ENCODE peak calls at places on chromosome 18, in ten cellular contexts. X, R, I, Y, T, C, U, B, M and G are unnamed samples.

GRCh38 chr18:28036481-28036880 is 140.4 kb downstream of the CDH2 start:
- DNase-seq in B (no peak), X (no peak), U (no peak), M (no peak), Y (no peak), I (no peak), T (no peak), C (no peak), R (peak), G (no peak)

GRCh38 chr18:23765931-23766330 is 76.7 kb downstream of the LAMA3 start:
- DNase-seq in C (no peak), X (no peak), U (no peak), R (no peak), T (no peak), B (no peak), M (no peak), Y (no peak), I (no peak), G (no peak)

GRCh38 chr18:46406539-46406932 is 250.5 kb downstream of the LOXHD1 start:
- DNase-seq in Y (no peak), C (no peak), T (no peak), R (no peak), U (no peak), B (no peak), X (no peak), I (no peak), M (no peak), G (no peak)

GRCh38 chr18:31100598-31101147 is 1.5 kb downstream of the DSC2 start:
- DNase-seq in M (no peak), C (no peak), T (no peak), I (peak), R (peak), X (peak), Y (no peak), B (no peak), U (peak), G (no peak)

GRCh38 chr18:54881229-54881753 is 53.0 kb downstream of the RAB27B start:
- DNase-seq in M (no peak), T (peak), Y (no peak), I (no peak), C (no peak), X (no peak), R (no peak), B (no peak), U (no peak), G (no peak)

GRCh38 chr18:34911081-34911480 is 130.1 kb upstream of the MAPRE2 start:
- DNase-seq in X (no peak), I (no peak), M (no peak), B (no peak), R (no peak), C (no peak), T (no peak), Y (no peak), U (no peak), G (no peak)

GRCh38 chr18:58135806-58136331 is 91.8 kb downstream of the NEDD4L start:
- DNase-seq in R (peak), C (peak), Y (peak), B (peak), U (peak), I (no peak), T (peak), M (no peak), X (peak), G (no peak)

GRCh38 chr18:8854962-8855361 is 149.6 kb downstream of the MTCL1 start:
- DNase-seq in Y (no peak), X (no peak), T (no peak), R (no peak), B (no peak), I (no peak), C (no peak), M (no peak), U (no peak), G (no peak)

GRCh38 chr18:58239879-58240278 is 195.9 kb downstream of the NEDD4L start:
- DNase-seq in C (no peak), M (no peak), U (no peak), T (no peak), I (no peak), B (no peak), X (no peak), Y (no peak), R (no peak), G (no peak)

GRCh38 chr18:36578871-36579270 is 249.9 kb downstream of the TPGS2 start:
- DNase-seq in Y (no peak), B (no peak), M (no peak), I (no peak), C (no peak), R (no peak), X (no peak), U (no peak), T (no peak), G (no peak)

GRCh38 chr18:51025512-51025911 is 4.5 kb upstream of the SMAD4 start:
- DNase-seq in I (no peak), B (no peak), C (no peak), U (no peak), Y (no peak), T (no peak), M (no peak), R (no peak), X (no peak), G (no peak)

GRCh38 chr18:9627642-9628041 is 13.3 kb upstream of the PPP4R1 start:
- DNase-seq in X (no peak), U (no peak), B (no peak), R (no peak), Y (no peak), T (no peak), C (no peak), I (no peak), M (no peak), G (no peak)

GRCh38 chr18:66749030-66749429 is 145.1 kb upstream of the CDH19 start:
- DNase-seq in B (no peak), M (no peak), Y (no peak), X (no peak), R (peak), I (no peak), U (no peak), C (no peak), T (no peak), G (no peak)

GRCh38 chr18:44957440-44957839 is 276.8 kb downstream of the SETBP1 start:
- DNase-seq in C (no peak), U (no peak), Y (no peak), X (no peak), B (no peak), I (no peak), M (no peak), R (no peak), T (no peak), G (no peak)

GRCh38 chr18:44518091-44518490 is 162.6 kb upstream of the SETBP1 start:
- DNase-seq in I (no peak), C (no peak), M (no peak), T (no peak), Y (no peak), R (no peak), X (no peak), U (no peak), B (no peak), G (no peak)

GRCh38 chr18:47756364-47757016 is 174.0 kb downstream of the SMAD2 start:
- DNase-seq in U (peak), T (peak), C (peak), I (peak), B (peak), X (peak), R (peak), M (peak), Y (peak), G (peak)
- TF ChIP-seq CTCF in U (peak), T (peak), C (peak), I (peak), B (peak), X (peak), R (peak), M (peak), Y (peak), G (peak)

DNA sequence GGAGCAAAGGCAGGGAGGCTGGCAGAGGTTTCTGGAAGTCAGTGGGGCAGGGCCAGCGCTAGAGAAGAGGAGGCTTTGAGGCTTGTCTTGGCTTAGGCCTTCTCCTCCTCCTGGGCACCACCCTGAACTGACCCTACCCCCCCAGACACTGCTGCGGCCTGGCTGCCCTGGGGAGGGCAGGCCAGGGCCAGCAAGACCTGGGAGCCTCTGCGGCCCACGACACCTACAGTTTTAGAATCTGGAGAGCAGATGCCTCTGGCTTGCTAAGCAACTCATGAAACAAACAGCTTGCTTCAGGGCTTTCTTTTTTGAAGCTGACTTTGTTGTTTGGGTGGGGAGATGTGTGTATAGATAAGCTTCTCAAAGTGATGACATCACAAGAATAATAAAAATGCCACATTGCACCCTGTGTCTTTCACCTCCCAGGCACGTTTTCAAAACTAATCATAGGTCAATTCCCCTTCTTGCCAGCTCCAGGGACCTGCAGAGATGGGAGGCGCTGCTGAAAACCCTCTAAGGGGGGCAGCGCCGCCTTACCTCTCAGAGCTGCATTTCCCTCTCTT is 46.2 kb upstream of the SMAD7 start:
- DNase-seq in B (no peak), R (no peak), X (no peak), I (peak), Y (no peak), U (no peak), T (no peak), C (no peak), M (peak), G (no peak)
- TF ChIP-seq CTCF in B (no peak), R (peak), X (no peak), I (no peak), Y (no peak), U (no peak), T (no peak), C (no peak), M (no peak), G (no peak)

GRCh38 chr18:60667016-60667415 is 294.4 kb upstream of the MC4R start:
- DNase-seq in B (no peak), M (no peak), I (no peak), T (no peak), C (no peak), X (no peak), R (no peak), Y (no peak), U (no peak), G (no peak)

GRCh38 chr18:60671022-60671421 is 298.4 kb upstream of the MC4R start:
- DNase-seq in C (no peak), M (no peak), Y (no peak), T (no peak), R (no peak), B (no peak), I (no peak), U (no peak), X (no peak), G (no peak)

GRCh38 chr18:60664736-60665135 is 292.2 kb upstream of the MC4R start:
- DNase-seq in U (no peak), R (no peak), I (no peak), Y (no peak), B (no peak), M (no peak), X (no peak), T (no peak), C (no peak), G (no peak)

GRCh38 chr18:60663060-60663989 is 290.8 kb upstream of the MC4R start:
- DNase-seq in R (no peak), M (no peak), C (no peak), X (no peak), U (no peak), I (peak), B (no peak), T (no peak), Y (no peak), G (no peak)

GRCh38 chr18:60668583-60668982 is 296.0 kb upstream of the MC4R start:
- DNase-seq in T (no peak), M (no peak), X (no peak), Y (no peak), R (no peak), U (no peak), C (no peak), B (no peak), I (no peak), G (no peak)
- TF ChIP-seq CTCF in T (no peak), M (no peak), X (no peak), Y (no peak), R (peak), U (no peak), C (no peak), B (no peak), I (no peak), G (peak)

GRCh38 chr18:61963705-61964104 is 70.9 kb upstream of the RNF152 start:
- DNase-seq in I (no peak), Y (no peak), U (no peak), B (no peak), T (no peak), C (no peak), M (no peak), X (no peak), R (no peak), G (no peak)
- TF ChIP-seq CTCF in I (no peak), Y (no peak), U (no peak), B (no peak), T (no peak), C (no peak), M (no peak), X (no peak), R (no peak), G (no peak)

GRCh38 chr18:71942433-71942832 is 601.7 kb downstream of the CBLN2 start:
- DNase-seq in C (no peak), U (no peak), R (no peak), I (no peak), X (no peak), Y (no peak), B (no peak), T (no peak), M (no peak), G (no peak)
- TF ChIP-seq CTCF in C (no peak), U (no peak), R (peak), I (no peak), X (no peak), Y (no peak), B (no peak), T (no peak), M (no peak), G (no peak)

GRCh38 chr18:79926306-79926705 is 25.1 kb downstream of the SLC66A2 start:
- DNase-seq in C (no peak), M (peak), B (no peak), X (no peak), I (peak), T (no peak), U (no peak), Y (peak), R (no peak), G (peak)

GRCh38 chr18:79923896-79924585 is 27.4 kb downstream of the SLC66A2 start:
- DNase-seq in U (no peak), B (no peak), T (no peak), R (no peak), I (peak), X (no peak), Y (no peak), C (no peak), M (peak), G (peak)

GRCh38 chr18:79924814-79925655 is 26.4 kb downstream of the SLC66A2 start:
- DNase-seq in X (no peak), B (no peak), I (peak), M (peak), C (no peak), U (peak), R (no peak), T (no peak), Y (no peak), G (peak)

GRCh38 chr18:79926715-79927596 is 24.5 kb downstream of the SLC66A2 start:
- DNase-seq in R (peak), X (no peak), M (peak), T (no peak), Y (peak), C (no peak), I (peak), B (no peak), U (peak), G (peak)

DNA sequence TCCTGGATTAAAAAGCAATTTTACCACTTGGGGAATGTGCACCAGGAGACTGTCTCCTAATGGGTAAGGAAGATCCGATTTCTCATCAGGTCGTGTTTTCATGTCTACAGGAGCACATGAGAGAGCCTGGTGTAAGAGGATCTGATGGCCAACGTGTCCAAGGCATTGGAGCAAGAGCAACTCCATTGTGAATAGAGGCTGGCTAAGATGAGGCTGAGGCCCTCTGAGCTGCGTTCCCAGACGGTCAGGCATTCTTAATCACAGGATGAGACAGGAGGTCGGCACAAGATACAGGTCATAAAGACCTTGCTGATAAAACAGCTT is 25.8 kb downstream of the SLC66A2 start:
- DNase-seq in B (no peak), C (no peak), U (no peak), Y (no peak), T (no peak), R (no peak), X (no peak), M (peak), I (peak), G (peak)
- TF ChIP-seq CTCF in B (no peak), C (no peak), U (no peak), Y (no peak), T (no peak), R (no peak), X (no peak), M (no peak), I (no peak), G (no peak)